ENCODE peak calls at places on chromosome 20, in seven cellular contexts. W is H1, V is GM23338, N is psoas muscle, B is endodermal cell, Y is colonic mucosa, U is heart left ventricle. J is an unnamed sample. For H3K4me1, the result is how much of the 10 kb centered on the place peaks cover.

GRCh38 chr20:24257171-24257570 is 212.3 kb upstream of the SYNDIG1 start:
- DNase-seq in N (no peak), U (no peak), W (no peak), B (no peak), V (no peak), Y (no peak), J (no peak)

GRCh38 chr20:62219992-62220665 is at the start of gene HRH3:
- DNase-seq in B (peak), V (peak), N (peak), Y (no peak), U (no peak), W (no peak), J (no peak)

GRCh38 chr20:33663161-33664084 is 1.3 kb downstream of the C20orf144 start:
- DNase-seq in B (peak), V (peak), U (peak), W (no peak), Y (peak), N (peak), J (peak)

GRCh38 chr20:5918856-5919633 is 31.3 kb downstream of the TRMT6 start:
- DNase-seq in N (no peak), B (peak), Y (no peak), U (no peak), W (no peak), V (no peak), J (peak)

GRCh38 chr20:60008130-60008808 is 50.0 kb downstream of the CDH26 start:
- DNase-seq in V (no peak), N (no peak), W (no peak), U (no peak), B (no peak), Y (no peak), J (no peak)

GRCh38 chr20:50368813-50369224 is 141.4 kb upstream of the PTPN1 start:
- DNase-seq in N (no peak), Y (no peak), W (no peak), B (no peak), U (no peak), V (no peak), J (no peak)

GRCh38 chr20:61647741-61648140 is 395.7 kb downstream of the CDH4 start:
- DNase-seq in U (no peak), B (no peak), W (no peak), Y (no peak), N (no peak), V (no peak), J (no peak)

GRCh38 chr20:62412194-62413024 is 5.3 kb upstream of the CABLES2 start:
- DNase-seq in N (no peak), B (no peak), W (no peak), Y (peak), U (no peak), V (no peak), J (no peak)

GRCh38 chr20:19758888-19759331 is 852 bp downstream of the RIN2 start:
- DNase-seq in U (peak), Y (peak), V (peak), N (peak), W (no peak), B (peak), J (peak)

GRCh38 chr20:40945754-40946451 is 82.7 kb upstream of the TOP1 start:
- DNase-seq in B (peak), Y (peak), W (peak), U (peak), V (peak), N (peak), J (peak)

GRCh38 chr20:43459022-43459942 is 1.6 kb downstream of the SRSF6 start:
- DNase-seq in Y (peak), B (no peak), U (no peak), N (no peak), W (no peak), V (no peak), J (peak)

GRCh38 chr20:50226093-50226974 is 35.7 kb downstream of the CEBPB start:
- DNase-seq in Y (peak), W (no peak), B (peak), V (no peak), N (peak), U (peak), J (no peak)

GRCh38 chr20:57680131-57680716 is 29.6 kb downstream of the PMEPA1 start:
- DNase-seq in V (no peak), U (no peak), Y (no peak), W (no peak), N (no peak), B (no peak), J (no peak)

GRCh38 chr20:19986419-19986818 is 30.7 kb upstream of the NAA20 start:
- DNase-seq in V (no peak), N (no peak), B (no peak), W (no peak), U (no peak), Y (no peak), J (no peak)

GRCh38 chr20:57964011-57964862 is 254.4 kb upstream of the PMEPA1 start:
- DNase-seq in W (no peak), N (peak), U (peak), Y (no peak), B (no peak), V (no peak), J (no peak)

GRCh38 chr20:19876828-19877227 is 118.8 kb downstream of the RIN2 start:
- DNase-seq in W (no peak), Y (no peak), N (no peak), B (no peak), U (no peak), V (no peak), J (no peak)

GRCh38 chr20:53736122-53736756 is 142.6 kb upstream of the ZNF217 start:
- DNase-seq in Y (no peak), N (no peak), W (no peak), U (no peak), B (no peak), V (no peak), J (no peak)

GRCh38 chr20:13119583-13119982 is 101.5 kb upstream of the ISM1 start:
- DNase-seq in N (no peak), B (peak), V (peak), U (no peak), W (peak), Y (peak), J (peak)

GRCh38 chr20:36105731-36106226 is 48.8 kb upstream of the EPB41L1 start:
- DNase-seq in U (no peak), Y (peak), W (no peak), N (no peak), V (no peak), B (no peak), J (no peak)

GRCh38 chr20:40010483-40010882 is 678.6 kb downstream of the MAFB start:
- DNase-seq in B (no peak), W (no peak), U (no peak), N (peak), Y (no peak), V (no peak), J (no peak)

GRCh38 chr20:58897493-58897892 is 45.0 kb downstream of the GNAS start:
- DNase-seq in Y (no peak), W (no peak), B (no peak), V (no peak), N (no peak), U (no peak), J (no peak)

GRCh38 chr20:61968932-61969331 is 96.7 kb downstream of the TAF4 start:
- DNase-seq in W (no peak), B (no peak), U (no peak), V (no peak), N (no peak), Y (no peak), J (no peak)

GRCh38 chr20:56414842-56415765 is 3.0 kb downstream of the CASS4 start:
- DNase-seq in Y (no peak), V (no peak), N (no peak), B (no peak), W (no peak), U (no peak), J (no peak)

GRCh38 chr20:46683939-46684750 is 5.1 kb downstream of the TP53RK start:
- DNase-seq in N (peak), U (peak), B (peak), W (no peak), Y (peak), V (peak), J (peak)

GRCh38 chr20:58420798-58421496 is 31.9 kb downstream of the VAPB start:
- DNase-seq in N (no peak), V (no peak), W (no peak), Y (no peak), B (no peak), U (no peak), J (no peak)

GRCh38 chr20:62019881-62020492 is 45.7 kb downstream of the TAF4 start:
- DNase-seq in B (no peak), W (no peak), N (peak), Y (no peak), U (peak), V (no peak), J (no peak)

GRCh38 chr20:1871807-1872455 is 23.3 kb upstream of the SIRPA start:
- DNase-seq in V (no peak), W (no peak), B (no peak), U (no peak), N (no peak), Y (no peak), J (no peak)

GRCh38 chr20:53716385-53716784 is 122.7 kb upstream of the ZNF217 start:
- DNase-seq in N (no peak), Y (no peak), U (no peak), B (no peak), V (no peak), W (no peak), J (no peak)

GRCh38 chr20:15942130-15942529 is 631.1 kb downstream of the KIF16B start:
- DNase-seq in U (no peak), W (no peak), B (no peak), N (no peak), V (no peak), Y (no peak), J (no peak)

GRCh38 chr20:52190437-52191131 is 995 bp downstream of the ZFP64 start:
- DNase-seq in U (peak), Y (peak), B (peak), W (no peak), N (no peak), V (peak), J (peak)

GRCh38 chr20:45346291-45346718 is 1.9 kb downstream of the SDC4 start:
- DNase-seq in U (no peak), W (no peak), Y (no peak), V (no peak), N (peak), B (no peak), J (no peak)
- H3K4me1 ChIP-seq in U (half or more), W (under half), Y (under half), V (half or more), N (under half), B (under half), J (half or more)

DNA sequence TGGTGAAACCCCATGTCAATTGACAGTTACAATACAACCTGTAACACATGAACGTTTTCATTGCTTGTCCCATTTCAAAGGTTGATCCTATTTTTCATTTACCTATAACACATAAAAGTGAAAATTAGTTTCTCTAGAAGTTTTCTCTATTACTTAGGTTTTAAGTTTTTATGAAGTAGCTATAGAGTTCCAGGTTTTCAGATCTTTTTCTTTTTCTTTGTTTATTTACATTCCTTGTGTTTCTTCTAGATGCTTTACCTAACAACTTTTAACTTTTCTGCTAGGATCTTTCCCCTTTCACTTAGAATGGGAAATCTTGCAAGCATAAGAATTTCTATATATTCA is 232.6 kb downstream of the PLCB1 start:
- DNase-seq in B (no peak), V (no peak), U (no peak), Y (no peak), W (no peak), N (no peak), J (no peak)
- H3K4me1 ChIP-seq in B (under half), V (under half), U (under half), Y (under half), W (under half), N (under half), J (under half)

DNA sequence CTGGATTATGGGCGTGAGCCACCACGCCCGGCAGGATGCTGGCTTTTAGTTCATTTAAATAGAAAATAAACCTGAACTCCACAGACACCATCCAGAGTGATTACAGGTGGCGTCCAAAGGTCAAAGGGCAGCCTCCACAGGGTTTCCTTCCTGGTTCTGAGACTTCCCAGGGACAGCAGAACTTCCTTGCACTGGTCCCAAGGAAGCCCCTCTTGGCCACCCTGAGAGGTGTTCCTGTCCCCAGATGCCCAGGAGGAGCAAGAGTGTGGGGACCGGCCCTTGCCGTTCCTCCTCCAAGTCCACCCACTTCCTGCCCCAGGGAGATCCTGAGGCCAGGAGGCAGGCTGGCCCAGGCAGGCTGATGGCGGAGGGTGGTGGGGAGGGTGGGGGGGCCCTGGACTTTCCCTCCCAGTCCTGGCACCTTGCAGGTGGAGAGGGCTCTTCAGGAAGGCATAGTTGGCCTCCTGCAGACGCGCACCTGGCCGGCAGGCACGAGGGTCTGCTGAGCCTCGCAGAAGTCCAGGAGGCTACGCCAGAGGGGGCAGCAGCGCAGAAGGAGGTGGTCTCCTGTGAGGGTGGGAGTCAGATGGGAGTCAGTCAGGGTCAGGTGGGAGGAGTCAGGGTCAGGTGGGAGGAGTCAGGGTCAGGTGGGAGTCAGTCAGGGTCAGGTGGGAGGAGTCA is 5.0 kb downstream of the FNDC11 start:
- DNase-seq in Y (peak), N (no peak), V (no peak), B (no peak), W (no peak), U (no peak), J (no peak)
- H3K4me1 ChIP-seq in Y (under half), N (under half), V (under half), B (under half), W (under half), U (under half), J (under half)

GRCh38 chr20:23114448-23114847 is 28.3 kb upstream of the CD93 start:
- DNase-seq in V (no peak), Y (no peak), W (no peak), B (no peak), N (no peak), U (no peak), J (no peak)
- H3K4me1 ChIP-seq in V (under half), Y (under half), W (under half), B (under half), N (under half), U (under half), J (under half)

GRCh38 chr20:48710341-48711043 is 117.3 kb downstream of the PREX1 start:
- DNase-seq in B (no peak), W (no peak), V (no peak), N (no peak), Y (no peak), U (no peak), J (no peak)

GRCh38 chr20:48708116-48708515 is 119.7 kb downstream of the PREX1 start:
- DNase-seq in N (no peak), V (no peak), U (no peak), Y (no peak), W (no peak), B (no peak), J (no peak)

GRCh38 chr20:48708630-48709029 is 119.2 kb downstream of the PREX1 start:
- DNase-seq in W (no peak), V (no peak), B (no peak), N (no peak), U (no peak), Y (no peak), J (no peak)

GRCh38 chr20:48709744-48710143 is 118.1 kb downstream of the PREX1 start:
- DNase-seq in B (no peak), W (no peak), V (no peak), Y (no peak), U (no peak), N (no peak), J (no peak)

DNA sequence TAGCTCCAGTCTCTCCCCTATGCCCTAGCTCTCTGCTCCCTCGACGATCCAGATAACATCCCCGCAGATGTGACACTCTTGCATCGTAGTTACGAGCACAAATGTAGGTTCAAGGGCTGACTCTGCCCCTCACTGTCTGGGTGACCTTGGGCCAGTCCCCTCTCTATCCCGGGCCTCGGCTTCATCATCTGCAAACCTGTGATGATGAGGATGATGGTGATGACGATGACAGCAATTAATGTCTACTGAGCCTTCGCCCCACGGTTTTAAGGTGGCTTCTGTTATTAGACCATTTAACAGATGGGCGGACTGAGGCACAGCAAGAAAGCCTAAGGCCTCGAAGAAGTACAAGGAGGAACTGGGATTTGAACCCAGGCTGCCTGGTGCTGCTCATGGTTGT is 118.5 kb downstream of the PREX1 start:
- DNase-seq in Y (no peak), V (no peak), W (no peak), N (no peak), B (no peak), U (no peak), J (no peak)
- H3K4me1 ChIP-seq in Y (under half), V (under half), W (under half), N (under half), B (under half), U (under half), J (under half)

GRCh38 chr20:37308098-37309050 is 18.9 kb downstream of the MANBAL start:
- DNase-seq in U (peak), N (no peak), Y (no peak), W (no peak), B (no peak), V (no peak), J (no peak)

GRCh38 chr20:37311710-37312355 is 22.4 kb downstream of the MANBAL start:
- DNase-seq in B (no peak), N (no peak), W (no peak), V (no peak), Y (no peak), U (no peak), J (no peak)

GRCh38 chr20:37309290-37309689 is 19.8 kb downstream of the MANBAL start:
- DNase-seq in U (no peak), Y (no peak), B (no peak), V (no peak), N (no peak), W (no peak), J (no peak)

GRCh38 chr20:37309941-37310590 is 20.6 kb downstream of the MANBAL start:
- DNase-seq in N (no peak), U (no peak), W (no peak), B (no peak), V (no peak), Y (no peak), J (no peak)

GRCh38 chr20:37310951-37311350 is 21.5 kb downstream of the MANBAL start:
- DNase-seq in V (no peak), U (no peak), W (no peak), B (no peak), N (no peak), Y (no peak), J (no peak)
- H3K4me1 ChIP-seq in V (under half), U (half or more), W (under half), B (under half), N (under half), Y (under half), J (under half)

DNA sequence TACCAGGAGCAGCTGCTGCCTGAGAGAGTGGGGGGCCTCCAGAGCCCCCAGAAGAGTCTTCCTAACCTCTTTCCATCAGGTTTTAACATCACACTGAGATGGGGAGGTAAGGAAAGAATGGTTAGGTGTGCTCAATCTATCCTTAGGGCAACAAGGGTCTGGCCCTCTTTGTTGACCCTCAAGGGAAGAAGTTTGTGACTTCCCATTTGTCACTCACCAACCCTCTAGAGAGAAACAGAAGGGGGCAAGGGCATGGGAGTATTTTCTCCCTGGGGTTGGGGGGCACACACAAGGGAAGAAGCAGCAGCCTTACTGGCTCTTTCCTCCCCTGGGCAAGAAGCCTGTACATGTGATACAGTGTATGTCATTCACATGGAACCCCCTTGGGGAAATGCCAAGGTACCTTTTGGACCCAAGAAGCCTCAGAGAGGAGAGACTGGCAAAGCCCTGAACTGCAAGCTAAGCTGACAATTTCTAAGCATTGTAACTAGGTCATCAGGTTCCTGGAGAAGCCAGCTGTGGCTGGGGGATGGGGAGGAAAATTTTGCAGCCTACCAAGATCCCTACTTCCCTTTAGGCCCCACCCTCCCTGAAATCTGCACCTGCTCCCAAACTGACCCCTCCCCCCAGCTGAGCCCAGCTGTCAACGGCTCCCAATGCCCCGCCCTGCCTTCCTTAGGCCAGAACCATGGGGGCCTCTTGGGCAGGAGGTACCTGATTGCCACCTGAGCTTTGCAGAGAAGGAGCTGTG is 14.5 kb downstream of the BCL2L1 start:
- DNase-seq in W (no peak), B (peak), N (peak), U (peak), Y (peak), V (peak), J (no peak)
- H3K4me1 ChIP-seq in W (under half), B (under half), N (half or more), U (half or more), Y (under half), V (under half), J (under half)